ENCODE peak calls at places on chromosomes 11 and 22, in six cellular contexts. V is fibroblast of pulmonary artery; R is activated naive CD4-positive, alpha-beta T cell treated with Interleukin-2 at 50 U/mL for 16 hours; P is SW 1271; S is CD8-positive, alpha-beta memory T cell; L is CD4-positive, CD25-positive, alpha-beta regulatory T cell. Y is an unnamed sample.

GRCh38 chr11:9852465-9852864 is 188.6 kb downstream of the SWAP70 start:
- DNase-seq in V (peak), R (no peak), P (no peak), S (no peak), L (no peak), Y (no peak)

GRCh38 chr11:69321877-69322350 is 28.0 kb downstream of the MYEOV start:
- DNase-seq in V (peak), R (no peak), P (peak), S (no peak), L (no peak), Y (no peak)

GRCh38 chr22:26615149-26615548 is 2.7 kb downstream of the CRYBB1 start:
- DNase-seq in V (no peak), R (no peak), P (no peak), S (no peak), L (no peak), Y (no peak)

GRCh38 chr11:75874942-75875341 is 59.9 kb downstream of the UVRAG start:
- DNase-seq in V (no peak), R (no peak), P (no peak), S (no peak), L (no peak), Y (no peak)

GRCh38 chr22:40612291-40612740 is 24.2 kb downstream of the MRTFA start:
- DNase-seq in V (no peak), R (no peak), P (no peak), S (no peak), L (no peak), Y (no peak)

GRCh38 chr11:68041617-68042218 is 2.9 kb downstream of the TCIRG1 start:
- DNase-seq in V (no peak), R (no peak), P (no peak), S (no peak), L (no peak), Y (no peak)

GRCh38 chr22:36227396-36227795 is 11.9 kb downstream of the APOL2 start:
- DNase-seq in V (no peak), R (no peak), P (no peak), S (no peak), L (no peak), Y (no peak)

GRCh38 chr11:63896071-63896470 is 20.9 kb downstream of the RCOR2 start:
- DNase-seq in V (no peak), R (no peak), P (no peak), S (no peak), L (no peak), Y (no peak)

GRCh38 chr11:12159351-12160099 is 49.1 kb downstream of the MICAL2 start:
- DNase-seq in V (peak), R (no peak), P (peak), S (no peak), L (no peak), Y (no peak)

GRCh38 chr11:118398797-118399564 is 2.4 kb upstream of the ATP5MG start:
- DNase-seq in V (peak), R (peak), P (no peak), S (peak), L (peak), Y (peak)

GRCh38 chr11:85021066-85021465 is 606.1 kb downstream of the DLG2 start:
- DNase-seq in V (no peak), R (no peak), P (no peak), S (no peak), L (no peak), Y (no peak)

GRCh38 chr11:46381836-46382643 is 571 bp downstream of the MDK start:
- DNase-seq in V (no peak), R (peak), P (no peak), S (no peak), L (no peak), Y (no peak)

GRCh38 chr11:113274708-113275582 is 39.4 kb upstream of the TTC12 start:
- DNase-seq in V (peak), R (no peak), P (peak), S (no peak), L (no peak), Y (no peak)

GRCh38 chr11:46291441-46292143 is 14.1 kb downstream of the CREB3L1 start:
- DNase-seq in V (peak), R (no peak), P (no peak), S (no peak), L (no peak), Y (no peak)